ENCODE peak calls at places on chromosomes 3 and 15, in six cellular contexts. P, J, B, I, X and H are unnamed samples.

GRCh38 chr3:184168363-184169120 is 6.1 kb upstream of the AP2M1 start:
- DNase-seq in P (no peak), J (no peak), B (no peak), I (peak), X (peak), H (no peak)

GRCh38 chr15:56969265-56969895 is 50.9 kb downstream of the TCF12 start:
- DNase-seq in P (no peak), J (no peak), B (no peak), I (no peak), X (peak), H (no peak)

GRCh38 chr15:75727031-75727531 is 14.4 kb upstream of the CSPG4 start:
- DNase-seq in P (no peak), J (no peak), B (no peak), I (no peak), X (peak), H (peak)

GRCh38 chr15:88654430-88655102 is 15.8 kb downstream of the ISG20 start:
- DNase-seq in P (no peak), J (no peak), B (no peak), I (no peak), X (no peak), H (peak)

GRCh38 chr3:177781686-177782161 is 584.4 kb upstream of the TBL1XR1 start:
- DNase-seq in P (no peak), J (no peak), B (peak), I (peak), X (no peak), H (peak)

GRCh38 chr3:71345429-71346027 is 238.0 kb downstream of the FOXP1 start:
- DNase-seq in P (no peak), J (no peak), B (no peak), I (peak), X (no peak), H (peak)

GRCh38 chr15:101043911-101044624 is 124.9 kb downstream of the LRRK1 start:
- DNase-seq in P (no peak), J (peak), B (no peak), I (no peak), X (no peak), H (peak)

GRCh38 chr3:64188810-64189560 is 36.3 kb downstream of the PRICKLE2 start:
- DNase-seq in P (peak), J (peak), B (peak), I (peak), X (peak), H (no peak)

GRCh38 chr3:71868891-71869290 is 83.9 kb upstream of the PROK2 start:
- DNase-seq in P (no peak), J (no peak), B (no peak), I (no peak), X (no peak), H (no peak)

GRCh38 chr3:102580760-102581159 is 145.9 kb downstream of the ZPLD1 start:
- DNase-seq in P (no peak), J (no peak), B (no peak), I (no peak), X (no peak), H (no peak)

GRCh38 chr15:74426404-74427281 is 7.1 kb downstream of the SEMA7A start:
- DNase-seq in P (no peak), J (no peak), B (no peak), I (no peak), X (no peak), H (no peak)

GRCh38 chr3:86923071-86923476 is 67.9 kb downstream of the VGLL3 start:
- DNase-seq in P (no peak), J (no peak), B (no peak), I (peak), X (peak), H (no peak)

GRCh38 chr3:61877359-61877770 is 316.0 kb downstream of the PTPRG start:
- DNase-seq in P (peak), J (no peak), B (no peak), I (peak), X (no peak), H (no peak)

GRCh38 chr3:185561374-185561943 is 9.1 kb upstream of the LIPH start:
- DNase-seq in P (no peak), J (no peak), B (no peak), I (no peak), X (no peak), H (no peak)

GRCh38 chr3:26827169-26827568 is 204.6 kb downstream of the LRRC3B start:
- DNase-seq in P (no peak), J (no peak), B (no peak), I (no peak), X (no peak), H (no peak)

GRCh38 chr15:62941719-62942118 is 100.8 kb upstream of the TPM1 start:
- DNase-seq in P (no peak), J (no peak), B (no peak), I (no peak), X (no peak), H (no peak)

GRCh38 chr3:62143843-62144450 is 229.4 kb downstream of the FEZF2 start:
- DNase-seq in P (no peak), J (no peak), B (no peak), I (no peak), X (no peak), H (no peak)

GRCh38 chr3:126540342-126540849 is 16.4 kb downstream of the CHST13 start:
- DNase-seq in P (peak), J (no peak), B (peak), I (peak), X (peak), H (peak)

GRCh38 chr3:142152349-142152748 is 3.0 kb upstream of the TFDP2 start:
- DNase-seq in P (no peak), J (peak), B (no peak), I (no peak), X (peak), H (no peak)

GRCh38 chr3:39378092-39378491 is 5.1 kb upstream of the SLC25A38 start:
- DNase-seq in P (peak), J (peak), B (no peak), I (peak), X (peak), H (no peak)

GRCh38 chr3:96959902-96960596 is 145.7 kb downstream of the EPHA6 start:
- DNase-seq in P (no peak), J (no peak), B (no peak), I (no peak), X (peak), H (no peak)

GRCh38 chr3:22585504-22585903 is 617.6 kb upstream of the UBE2E2 start:
- DNase-seq in P (no peak), J (no peak), B (peak), I (peak), X (peak), H (no peak)

GRCh38 chr3:32226875-32227500 is 11.5 kb upstream of the CMTM8 start:
- DNase-seq in P (peak), J (no peak), B (no peak), I (peak), X (peak), H (no peak)

GRCh38 chr15:31905054-31905453 is 125.3 kb upstream of the CHRNA7 start:
- DNase-seq in P (no peak), J (no peak), B (no peak), I (no peak), X (no peak), H (no peak)

GRCh38 chr15:39631357-39631756 is 50.5 kb downstream of the THBS1 start:
- DNase-seq in P (no peak), J (no peak), B (no peak), I (no peak), X (peak), H (no peak)
- TF ChIP-seq CTCF in P (no peak), J (no peak), B (no peak), I (no peak), X (peak), H (no peak)

DNA sequence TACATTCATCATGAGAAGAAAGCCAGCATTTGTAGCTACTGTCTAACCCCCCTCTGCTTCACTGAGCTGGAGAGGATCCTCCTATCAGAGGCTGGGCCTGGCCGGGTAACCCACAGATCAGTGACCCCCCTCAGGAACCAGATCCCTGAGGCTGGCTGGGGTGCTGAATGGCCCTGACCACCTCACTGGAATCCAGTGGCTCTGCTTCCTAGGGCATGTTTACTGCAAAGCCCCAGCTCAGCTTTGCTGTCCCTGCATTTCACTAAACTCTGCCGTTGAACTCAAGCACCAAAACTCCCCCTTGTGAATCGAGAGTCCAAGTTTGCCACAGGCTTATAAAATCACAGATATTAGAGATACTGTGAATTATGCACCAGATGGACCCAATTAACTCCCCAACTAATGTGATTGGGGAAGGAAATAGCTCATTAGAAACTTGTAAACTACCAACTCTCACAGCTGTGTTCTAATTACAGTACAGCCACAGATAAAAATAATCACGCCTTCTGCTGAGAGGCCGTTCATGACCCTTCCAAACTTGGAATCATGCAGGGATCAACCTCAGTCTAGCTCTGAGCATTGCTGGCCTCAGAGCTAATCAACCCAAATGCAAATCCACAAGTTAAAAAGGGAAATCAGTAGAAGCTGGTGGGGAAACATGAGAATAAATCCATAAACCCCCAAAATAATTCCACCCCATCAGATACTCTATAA is 47.0 kb downstream of the OCA2 start:
- DNase-seq in P (no peak), J (no peak), B (no peak), I (no peak), X (no peak), H (no peak)
- TF ChIP-seq CTCF in P (no peak), J (no peak), B (no peak), I (no peak), X (no peak), H (no peak)

GRCh38 chr15:40108061-40108854 is 421 bp downstream of the BMF start:
- DNase-seq in P (peak), J (peak), B (no peak), I (peak), X (peak), H (peak)

GRCh38 chr15:40110866-40111550 is 2.3 kb upstream of the BMF start:
- DNase-seq in P (no peak), J (no peak), B (no peak), I (no peak), X (no peak), H (no peak)

GRCh38 chr15:40111888-40112287 is 3.2 kb upstream of the BMF start:
- DNase-seq in P (no peak), J (no peak), B (no peak), I (no peak), X (no peak), H (no peak)

GRCh38 chr15:40106203-40107161 is 2.2 kb downstream of the BMF start:
- DNase-seq in P (peak), J (peak), B (no peak), I (peak), X (peak), H (peak)

GRCh38 chr15:40108855-40109735 is at the start of gene BMF:
- DNase-seq in P (peak), J (peak), B (peak), I (peak), X (peak), H (peak)
- TF ChIP-seq CTCF in P (peak), J (no peak), B (peak), I (peak), X (peak), H (peak)

GRCh38 chr15:60592386-60593339 is 113.7 kb upstream of the ICE2 start:
- DNase-seq in P (peak), J (peak), B (no peak), I (peak), X (peak), H (peak)
- TF ChIP-seq CTCF in P (no peak), J (peak), B (no peak), I (no peak), X (no peak), H (no peak)

GRCh38 chr3:120067090-120067489 is 27.2 kb downstream of the GSK3B start:
- DNase-seq in P (no peak), J (no peak), B (no peak), I (no peak), X (no peak), H (no peak)

GRCh38 chr3:120070263-120070981 is 23.8 kb downstream of the GSK3B start:
- DNase-seq in P (no peak), J (no peak), B (no peak), I (no peak), X (no peak), H (no peak)

GRCh38 chr3:120071259-120071658 is 23.0 kb downstream of the GSK3B start:
- DNase-seq in P (no peak), J (no peak), B (no peak), I (no peak), X (no peak), H (no peak)

GRCh38 chr3:120077726-120078125 is 16.5 kb downstream of the GSK3B start:
- DNase-seq in P (no peak), J (no peak), B (no peak), I (no peak), X (no peak), H (no peak)

GRCh38 chr3:120072867-120073525 is 21.3 kb downstream of the GSK3B start:
- DNase-seq in P (no peak), J (no peak), B (no peak), I (no peak), X (peak), H (no peak)
- TF ChIP-seq CTCF in P (peak), J (no peak), B (no peak), I (no peak), X (peak), H (no peak)

GRCh38 chr15:73240864-73241499 is 127.8 kb downstream of the HCN4 start:
- DNase-seq in P (peak), J (peak), B (peak), I (peak), X (peak), H (no peak)

GRCh38 chr15:73237910-73238309 is 130.8 kb downstream of the HCN4 start:
- DNase-seq in P (no peak), J (no peak), B (no peak), I (no peak), X (no peak), H (no peak)

GRCh38 chr15:73244333-73244732 is 124.4 kb downstream of the HCN4 start:
- DNase-seq in P (peak), J (no peak), B (no peak), I (no peak), X (peak), H (no peak)

DNA sequence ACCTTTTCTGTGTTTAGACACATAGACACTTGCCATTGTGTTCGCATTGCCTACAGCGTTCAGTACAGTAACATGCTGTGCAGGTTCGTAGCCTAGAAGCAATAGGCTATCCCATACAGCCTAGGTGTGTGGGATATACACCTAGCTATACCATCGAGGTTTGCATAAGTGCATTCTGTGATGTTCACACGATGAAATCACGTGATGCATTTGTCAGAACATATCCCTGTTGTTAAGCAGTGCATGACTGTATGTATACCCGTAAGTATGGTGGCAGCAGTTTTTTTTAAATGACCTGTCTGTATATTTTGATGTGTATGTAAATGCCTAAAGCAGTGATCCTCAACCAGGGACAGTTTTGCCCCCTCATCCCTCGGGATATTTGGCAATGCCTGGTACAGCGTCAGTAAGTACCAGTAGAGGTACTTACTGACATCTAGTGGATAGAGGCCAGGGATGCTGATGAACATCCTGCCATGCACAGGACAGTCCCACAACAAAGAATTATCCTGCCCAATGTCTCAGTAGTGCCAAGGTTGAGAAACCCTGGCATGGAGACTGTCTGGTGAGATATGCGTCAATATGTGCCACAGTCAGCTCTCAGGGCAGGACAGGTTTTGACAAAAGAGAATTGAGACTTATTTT is 129.1 kb downstream of the HCN4 start:
- DNase-seq in P (no peak), J (no peak), B (no peak), I (no peak), X (peak), H (no peak)
- TF ChIP-seq CTCF in P (peak), J (no peak), B (peak), I (peak), X (peak), H (no peak)